ENCODE peak calls at places on chromosome 22, in seven cellular contexts. T is skeletal muscle cell; J is Karpas-422; Q is breast epithelium; X is CD8-positive, alpha-beta memory T cell; K is left ventricle myocardium inferior; P is cardiac muscle cell. S is an unnamed sample.

GRCh38 chr22:37020192-37020479 is 594 bp downstream of the MPST start:
- DNase-seq in Q (no peak), J (no peak), K (no peak), X (no peak), P (peak), T (no peak), S (peak)

GRCh38 chr22:50522208-50522805 is 3.1 kb downstream of the SCO2 start:
- DNase-seq in K (no peak), X (no peak), T (no peak), P (no peak), Q (no peak), J (no peak), S (peak)

GRCh38 chr22:20940178-20940790 is 23.1 kb downstream of the CRKL start:
- DNase-seq in J (no peak), Q (no peak), P (no peak), K (no peak), X (no peak), T (no peak), S (no peak)

GRCh38 chr22:38737302-38738060 is 18.3 kb downstream of the SUN2 start:
- DNase-seq in J (no peak), K (no peak), Q (no peak), P (no peak), T (no peak), X (no peak), S (peak)

GRCh38 chr22:42035256-42035655 is 35.4 kb downstream of the NAGA start:
- DNase-seq in Q (no peak), T (no peak), X (no peak), K (no peak), P (no peak), J (no peak), S (no peak)

GRCh38 chr22:46088541-46089311 is 61.6 kb upstream of the PPARA start:
- DNase-seq in Q (no peak), T (peak), K (peak), P (peak), J (no peak), X (no peak), S (peak)

GRCh38 chr22:38454361-38455062 is 487 bp downstream of the KCNJ4 start:
- DNase-seq in J (no peak), Q (no peak), X (peak), P (no peak), T (no peak), K (no peak), S (no peak)

GRCh38 chr22:28670691-28671261 is 8.9 kb downstream of the TTC28 start:
- DNase-seq in K (no peak), J (no peak), Q (no peak), P (no peak), T (no peak), X (no peak), S (no peak)

GRCh38 chr22:50014053-50014501 is 1.5 kb upstream of the IL17REL start:
- DNase-seq in P (no peak), J (no peak), X (no peak), T (no peak), Q (no peak), K (peak), S (peak)

GRCh38 chr22:22072169-22072836 is 89.7 kb upstream of the TOP3B start:
- DNase-seq in Q (no peak), T (no peak), X (no peak), J (no peak), P (no peak), K (no peak), S (no peak)

GRCh38 chr22:42324991-42325710 is 54.7 kb upstream of the TCF20 start:
- DNase-seq in T (no peak), K (no peak), X (no peak), J (no peak), Q (no peak), P (no peak), S (no peak)

GRCh38 chr22:41919357-41920224 is 4.7 kb upstream of the SHISA8 start:
- DNase-seq in P (peak), J (peak), K (peak), Q (no peak), T (peak), X (no peak), S (peak)

GRCh38 chr22:26444777-26445176 is 15.7 kb downstream of the ASPHD2 start:
- DNase-seq in J (no peak), P (no peak), T (no peak), K (no peak), X (no peak), Q (no peak), S (no peak)

GRCh38 chr22:38655532-38656255 is 498 bp downstream of the FAM227A start:
- DNase-seq in T (no peak), K (no peak), P (peak), X (no peak), J (peak), Q (no peak), S (no peak)

GRCh38 chr22:17842386-17842785 is 68.1 kb upstream of the BID start:
- DNase-seq in T (no peak), P (peak), J (no peak), Q (no peak), X (peak), K (no peak), S (no peak)

GRCh38 chr22:16989915-16990314 is 18.1 kb downstream of the GAB4 start:
- DNase-seq in X (no peak), K (no peak), P (no peak), Q (no peak), J (no peak), T (no peak), S (no peak)

GRCh38 chr22:37262346-37262745 is 18.3 kb upstream of the RAC2 start:
- DNase-seq in P (no peak), K (no peak), J (no peak), X (no peak), Q (no peak), T (no peak), S (peak)

GRCh38 chr22:27756212-27756660 is 45.3 kb downstream of the MN1 start:
- DNase-seq in Q (no peak), X (no peak), T (no peak), P (no peak), J (no peak), K (no peak), S (no peak)

GRCh38 chr22:50545522-50546325 is at the start of gene KLHDC7B:
- DNase-seq in Q (no peak), X (no peak), J (no peak), T (no peak), P (no peak), K (no peak), S (peak)

GRCh38 chr22:45444168-45444567 is 30.7 kb downstream of the RIBC2 start:
- DNase-seq in X (no peak), T (no peak), K (no peak), P (peak), Q (no peak), J (no peak), S (no peak)

DNA sequence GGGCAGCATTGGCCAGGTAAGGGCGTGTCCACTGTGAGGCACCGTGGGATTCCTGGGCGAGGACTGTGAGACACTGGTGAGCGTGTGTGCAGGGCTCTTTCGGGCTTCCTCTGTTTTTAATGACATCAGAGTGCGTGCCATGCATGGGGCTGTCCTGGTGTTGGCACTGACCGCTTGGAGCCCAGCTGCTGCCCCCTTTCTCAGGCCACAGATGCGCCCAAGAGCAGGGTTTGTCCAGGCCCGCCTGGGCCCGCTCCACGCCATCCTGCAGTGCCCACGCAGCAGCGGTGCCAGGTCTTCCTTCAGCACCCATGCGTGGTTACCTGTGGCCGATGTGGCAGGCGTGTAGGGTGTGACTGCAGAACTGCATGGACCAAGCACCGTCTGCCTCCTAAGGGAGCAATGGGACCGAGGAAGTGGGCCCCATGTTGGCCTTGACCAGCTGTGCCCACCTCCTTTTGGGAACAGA is 72.3 kb upstream of the SEPTIN5 start:
- DNase-seq in T (no peak), J (no peak), X (no peak), Q (no peak), K (no peak), P (no peak), S (no peak)
- H3K4me3 ChIP-seq in T (no peak), J (no peak), X (no peak), Q (no peak), K (no peak), P (no peak), S (no peak)

GRCh38 chr22:31898911-31899310 is 45.4 kb upstream of the YWHAH start:
- DNase-seq in Q (no peak), X (no peak), J (no peak), K (no peak), T (no peak), P (no peak), S (peak)
- H3K4me3 ChIP-seq in Q (no peak), X (no peak), J (no peak), K (no peak), T (no peak), P (no peak), S (no peak)

GRCh38 chr22:23402275-23403151 is 177.6 kb downstream of the IGLL1 start:
- DNase-seq in P (peak), X (peak), Q (peak), J (peak), T (no peak), K (no peak), S (peak)
- H3K4me3 ChIP-seq in P (peak), X (no peak), Q (peak), J (peak), T (no peak), K (peak), S (no peak)

DNA sequence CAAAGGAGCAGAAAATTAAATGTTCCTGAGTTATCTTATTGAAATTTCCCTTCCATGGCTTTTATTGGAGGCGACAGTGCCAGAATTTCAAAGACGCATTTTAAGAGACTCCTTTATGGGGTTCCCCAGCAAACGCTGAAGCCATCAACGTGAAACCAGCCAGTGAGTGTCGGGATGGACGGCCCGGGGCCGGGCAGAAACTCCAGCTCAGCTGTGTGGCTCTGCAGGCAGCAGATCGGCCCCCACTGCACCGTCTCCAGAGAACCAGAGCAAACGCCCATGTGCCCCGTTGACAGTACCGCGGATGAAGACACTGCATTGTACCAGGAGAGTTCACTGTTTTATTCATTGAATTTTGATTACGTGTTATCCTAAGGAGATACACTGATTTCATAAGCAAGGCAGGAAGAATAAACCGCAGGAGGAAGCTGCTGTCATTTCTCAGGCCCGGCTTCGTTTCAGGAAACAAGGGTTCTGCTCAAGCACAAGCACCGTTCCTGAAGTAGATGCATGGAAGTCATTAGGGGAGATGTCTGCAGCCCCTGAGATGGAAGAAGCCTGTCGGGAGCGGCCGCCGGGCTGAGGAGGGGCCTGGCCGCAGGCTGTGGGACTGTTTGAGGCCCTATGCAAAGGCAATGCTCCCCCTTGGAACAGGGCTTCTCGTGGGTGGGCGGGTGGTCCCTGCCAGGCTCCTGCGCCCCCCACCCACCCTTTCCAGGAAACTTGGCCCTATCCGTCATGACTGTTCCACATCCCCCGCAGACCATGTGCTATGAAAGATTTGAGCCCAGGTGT is 639.7 kb downstream of the TBC1D22A start:
- DNase-seq in K (no peak), J (no peak), Q (no peak), T (no peak), X (no peak), P (peak), S (peak)
- H3K4me3 ChIP-seq in K (no peak), J (no peak), Q (no peak), T (no peak), X (no peak), P (no peak), S (no peak)

DNA sequence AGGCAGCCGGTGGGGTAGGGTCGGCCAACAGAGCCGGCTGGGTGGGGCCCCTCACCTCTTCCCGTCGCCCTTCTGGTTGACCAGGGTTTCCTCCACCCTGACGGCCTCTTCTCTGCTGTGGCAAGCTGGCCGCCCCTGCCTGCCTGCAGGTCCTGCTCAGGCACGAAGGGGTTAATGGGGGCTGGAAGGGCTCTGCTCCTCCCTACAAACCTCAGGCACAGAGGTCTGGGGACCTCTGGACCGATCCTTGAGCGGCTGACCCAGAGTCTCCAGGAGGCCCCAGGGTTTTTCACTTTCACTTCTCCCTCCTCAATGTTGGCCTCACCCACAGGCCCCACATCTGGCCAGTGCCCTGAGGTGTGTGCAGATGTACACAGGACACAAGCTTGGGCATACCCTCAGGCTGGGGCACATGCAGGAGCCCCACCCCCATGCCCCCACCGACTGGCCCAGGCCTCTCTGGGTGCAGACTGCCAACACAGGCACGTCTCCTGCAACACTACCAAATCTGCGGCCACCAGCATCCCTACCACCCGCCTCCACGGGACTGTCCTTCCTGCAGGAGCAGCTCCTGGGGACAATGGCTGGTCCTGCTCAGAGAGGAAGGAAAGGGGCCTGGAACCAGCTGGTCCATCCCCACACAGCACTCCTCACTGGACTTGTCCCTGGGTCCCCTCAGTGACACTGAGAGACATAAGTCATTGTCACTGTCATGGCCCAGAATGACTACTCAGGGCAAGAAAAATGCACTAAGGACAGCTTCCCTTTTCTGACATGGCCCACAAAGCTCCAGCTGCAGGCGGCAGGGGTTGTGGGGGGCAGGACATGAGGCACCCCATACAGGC is 3.2 kb upstream of the TBX1 start:
- DNase-seq in K (no peak), P (no peak), T (no peak), X (no peak), Q (no peak), J (peak), S (no peak)
- H3K4me3 ChIP-seq in K (peak), P (no peak), T (no peak), X (peak), Q (peak), J (no peak), S (no peak)

GRCh38 chr22:35555351-35555915 is 14.8 kb downstream of the RASD2 start:
- DNase-seq in T (no peak), X (no peak), Q (no peak), J (no peak), P (peak), K (no peak), S (no peak)
- H3K4me3 ChIP-seq in T (no peak), X (no peak), Q (no peak), J (no peak), P (no peak), K (no peak), S (no peak)

GRCh38 chr22:39927544-39927943 is 26.7 kb downstream of the GRAP2 start:
- DNase-seq in K (no peak), T (no peak), J (no peak), P (no peak), X (no peak), Q (no peak), S (no peak)

GRCh38 chr22:39924286-39924685 is 23.4 kb downstream of the GRAP2 start:
- DNase-seq in Q (no peak), X (no peak), J (no peak), T (no peak), K (no peak), P (no peak), S (no peak)

GRCh38 chr22:39926175-39927152 is 25.6 kb downstream of the GRAP2 start:
- DNase-seq in T (no peak), P (no peak), J (no peak), K (no peak), X (peak), Q (no peak), S (no peak)

GRCh38 chr22:39923689-39924088 is 22.8 kb downstream of the GRAP2 start:
- DNase-seq in P (no peak), X (no peak), T (no peak), J (no peak), Q (no peak), K (no peak), S (no peak)

DNA sequence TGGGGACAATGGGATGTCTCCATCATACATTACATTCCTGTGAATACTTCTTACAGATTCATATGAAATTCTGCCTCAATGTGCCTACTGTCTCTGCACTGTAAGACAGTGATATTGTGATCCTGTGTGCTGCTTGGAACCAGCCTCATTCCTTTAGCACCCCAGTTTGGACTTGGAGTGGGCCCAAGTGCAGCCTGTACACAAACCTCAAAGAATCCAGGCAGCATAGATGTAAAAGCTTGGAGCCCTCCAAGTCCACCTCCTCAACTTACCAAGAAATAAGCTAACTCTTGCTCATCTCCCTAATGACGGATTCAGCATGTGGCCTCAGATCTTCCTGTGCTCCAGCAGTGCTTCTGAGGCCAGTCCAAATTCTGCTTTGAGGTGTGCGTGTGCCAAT is 24.4 kb downstream of the GRAP2 start:
- DNase-seq in J (no peak), T (no peak), X (no peak), P (no peak), Q (no peak), K (no peak), S (no peak)
- H3K4me3 ChIP-seq in J (no peak), T (no peak), X (peak), P (no peak), Q (no peak), K (no peak), S (no peak)

DNA sequence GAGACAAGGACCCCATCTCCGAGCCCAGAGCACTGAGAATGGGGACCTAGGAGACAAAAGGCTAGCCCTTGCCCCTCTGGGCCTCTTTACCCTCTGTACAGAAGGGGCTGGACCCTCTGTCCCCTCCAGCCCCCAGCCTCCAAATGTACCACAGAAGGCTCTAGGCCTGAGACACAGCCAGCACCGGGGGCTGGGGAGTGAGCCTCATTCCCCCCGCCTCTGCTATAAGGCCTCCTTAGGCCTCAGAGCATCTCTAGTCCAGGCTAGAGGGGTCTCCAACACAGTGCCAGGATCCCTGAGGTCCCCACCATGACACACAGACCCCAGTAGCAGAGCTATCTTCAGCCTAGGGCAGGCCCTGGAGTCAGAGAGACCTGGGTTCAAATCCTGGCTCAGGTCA is 4.8 kb downstream of the SMTN start:
- DNase-seq in Q (no peak), T (no peak), P (no peak), J (no peak), K (no peak), X (no peak), S (no peak)
- H3K4me3 ChIP-seq in Q (peak), T (no peak), P (no peak), J (peak), K (peak), X (no peak), S (no peak)

S was measured in aorta.